ENCODE peak calls at places on chromosomes 11 and 22, in ten cellular contexts. M is HTR-8/SVneo; P is stimulated activated CD4-positive, alpha-beta T cell treated with anti-CD3 and anti-CD28 coated beads, Interleukin-2, amount 100 ng/mL, for 48 hours; B is epithelial cell of prostate; T is activated T-cell treated with anti-CD3 and anti-CD28 coated beads, Interleukin-2, amount 50 U/mL, for 72 hours; E is IMR-90; U is stimulated activated CD8-positive, alpha-beta memory T cell treated with anti-CD3 and anti-CD28 coated beads, Interleukin-15, amount 100 ng/mL, for 24 hours; F is RCC 7860; A is foreskin fibroblast; N is KBM-7. O is an unnamed sample.

GRCh38 chr11:1206391-1207271 is 16.2 kb upstream of the MUC5B start:
- DNase-seq in M (no peak), P (no peak), B (no peak), T (no peak), E (no peak), U (no peak), F (no peak), A (no peak), N (no peak), O (no peak)

GRCh38 chr11:36411202-36411640 is 98.9 kb downstream of the TRAF6 start:
- DNase-seq in M (no peak), P (no peak), B (no peak), T (no peak), E (no peak), U (no peak), F (no peak), A (no peak), N (peak; percentile 99), O (peak; percentile 22)

GRCh38 chr22:30943368-30943767 is 25.2 kb downstream of the MORC2 start:
- DNase-seq in M (no peak), P (no peak), B (no peak), T (peak; percentile 39), E (no peak), U (no peak), F (no peak), A (no peak), N (no peak), O (no peak)

GRCh38 chr22:49549851-49550430 is 277.7 kb downstream of the BRD1 start:
- DNase-seq in M (no peak), P (no peak), B (no peak), T (no peak), E (no peak), U (no peak), F (no peak), A (no peak), N (no peak), O (no peak)

GRCh38 chr22:29702025-29702930 is 17.5 kb upstream of the CABP7 start:
- DNase-seq in M (no peak), P (no peak), B (no peak), T (no peak), E (peak; percentile 11), U (no peak), F (no peak), A (peak; percentile 47), N (no peak), O (peak; percentile 23)

GRCh38 chr11:124717421-124717785 is 22.3 kb upstream of the NRGN start:
- DNase-seq in M (no peak), P (no peak), B (peak; percentile 39), T (no peak), E (peak; percentile 59), U (no peak), F (no peak), A (no peak), N (no peak), O (no peak)

GRCh38 chr11:75523189-75523588 is 2.6 kb downstream of the GDPD5 start:
- DNase-seq in M (no peak), P (no peak), B (no peak), T (no peak), E (no peak), U (no peak), F (no peak), A (no peak), N (no peak), O (no peak)

GRCh38 chr11:74680703-74681531 is 50.3 kb downstream of the CHRDL2 start:
- DNase-seq in M (no peak), P (no peak), B (no peak), T (no peak), E (no peak), U (no peak), F (no peak), A (no peak), N (no peak), O (peak; percentile 6)

GRCh38 chr22:27327981-27328721 is 473.4 kb downstream of the MN1 start:
- DNase-seq in M (no peak), P (no peak), B (no peak), T (no peak), E (no peak), U (no peak), F (no peak), A (no peak), N (no peak), O (no peak)

GRCh38 chr22:44411226-44412135 is 86.6 kb downstream of the RTL6 start:
- DNase-seq in M (no peak), P (no peak), B (no peak), T (no peak), E (no peak), U (no peak), F (no peak), A (no peak), N (no peak), O (no peak)

GRCh38 chr11:67563354-67564114 is 20.1 kb upstream of the GSTP1 start:
- DNase-seq in M (peak; percentile 63), P (no peak), B (no peak), T (no peak), E (peak; percentile 96), U (no peak), F (peak; percentile 96), A (peak; percentile 91), N (no peak), O (peak; percentile 71)

GRCh38 chr22:44707752-44708151 is 5.7 kb downstream of the PRR5 start:
- DNase-seq in M (peak; percentile 31), P (no peak), B (peak; percentile 37), T (no peak), E (peak; percentile 70), U (no peak), F (peak; percentile 52), A (peak; percentile 56), N (no peak), O (no peak)

GRCh38 chr11:131217313-131218297 is 152.8 kb upstream of the NTM start:
- DNase-seq in M (no peak), P (no peak), B (no peak), T (no peak), E (peak; percentile 21), U (no peak), F (no peak), A (peak; percentile 20), N (no peak), O (no peak)

GRCh38 chr11:17682848-17683247 is 36.5 kb upstream of the MYOD1 start:
- DNase-seq in M (no peak), P (no peak), B (no peak), T (no peak), E (no peak), U (no peak), F (no peak), A (no peak), N (no peak), O (no peak)

GRCh38 chr22:46951326-46951725 is 188.9 kb downstream of the TBC1D22A start:
- DNase-seq in M (no peak), P (no peak), B (no peak), T (no peak), E (no peak), U (no peak), F (no peak), A (no peak), N (no peak), O (no peak)

GRCh38 chr11:8532475-8532874 is 61.6 kb downstream of the STK33 start:
- DNase-seq in M (no peak), P (no peak), B (no peak), T (no peak), E (no peak), U (no peak), F (no peak), A (no peak), N (no peak), O (no peak)

GRCh38 chr11:18677560-18677959 is 21.0 kb upstream of the TMEM86A start:
- DNase-seq in M (no peak), P (no peak), B (no peak), T (no peak), E (no peak), U (no peak), F (no peak), A (no peak), N (no peak), O (no peak)

GRCh38 chr11:45383229-45383628 is 97.1 kb upstream of the SYT13 start:
- DNase-seq in M (peak; percentile 32), P (no peak), B (no peak), T (no peak), E (no peak), U (no peak), F (peak; percentile 27), A (peak; percentile 19), N (peak; percentile 86), O (no peak)

GRCh38 chr11:23509023-23509422 is 648.7 kb upstream of the CCDC179 start:
- DNase-seq in M (peak; percentile 5), P (no peak), B (peak; percentile 51), T (no peak), E (peak; percentile 88), U (no peak), F (peak; percentile 45), A (peak; percentile 44), N (no peak), O (no peak)

GRCh38 chr22:23763579-23764331 is 965 bp downstream of the C22orf15 start:
- DNase-seq in M (no peak), P (peak; percentile 37), B (no peak), T (peak; percentile 40), E (no peak), U (no peak), F (no peak), A (peak; percentile 53), N (no peak), O (no peak)

GRCh38 chr11:16410479-16410878 is 54.1 kb upstream of the SOX6 start:
- DNase-seq in M (no peak), P (no peak), B (no peak), T (no peak), E (no peak), U (no peak), F (no peak), A (no peak), N (no peak), O (no peak)

GRCh38 chr11:66919938-66920337 is 38.2 kb downstream of the PC start:
- DNase-seq in M (no peak), P (no peak), B (no peak), T (no peak), E (no peak), U (no peak), F (no peak), A (peak; percentile 64), N (no peak), O (no peak)

GRCh38 chr11:45885274-45885920 is at the start of gene MAPK8IP1:
- DNase-seq in M (peak; percentile 54), P (peak; percentile 47), B (no peak), T (peak; percentile 58), E (no peak), U (peak; percentile 39), F (no peak), A (peak; percentile 69), N (peak; percentile 26), O (peak; percentile 56)

GRCh38 chr11:102046841-102047240 is 396 bp upstream of the CFAP300 start:
- DNase-seq in M (no peak), P (no peak), B (no peak), T (no peak), E (peak; percentile 25), U (no peak), F (no peak), A (no peak), N (no peak), O (no peak)

GRCh38 chr11:575324-575995 is 810 bp upstream of the PHRF1 start:
- DNase-seq in M (peak; percentile 65), P (no peak), B (no peak), T (no peak), E (no peak), U (no peak), F (no peak), A (no peak), N (peak; percentile 52), O (no peak)

GRCh38 chr11:96156379-96156722 is 186.6 kb downstream of the MAML2 start:
- DNase-seq in M (no peak), P (no peak), B (no peak), T (no peak), E (no peak), U (no peak), F (no peak), A (no peak), N (no peak), O (no peak)

GRCh38 chr11:40328890-40329617 is 1130.4 kb downstream of the LRRC4C start:
- DNase-seq in M (peak; percentile 86), P (no peak), B (peak; percentile 80), T (no peak), E (peak; percentile 100), U (no peak), F (peak; percentile 99), A (peak; percentile 99), N (no peak), O (peak; percentile 21)

GRCh38 chr11:14835491-14836105 is 56.4 kb downstream of the CYP2R1 start:
- DNase-seq in M (no peak), P (no peak), B (no peak), T (no peak), E (peak; percentile 41), U (no peak), F (no peak), A (no peak), N (no peak), O (no peak)